ENCODE peak calls at places on chromosomes 3 and 15, in seven cellular contexts. N, P, A, X, B, S and F are unnamed samples.

GRCh38 chr3:183155499-183155898 is 7.0 kb downstream of the LAMP3 start:
- DNase-seq in N (no peak), P (no peak), A (no peak), X (no peak), B (no peak), S (no peak), F (no peak)

GRCh38 chr3:127484601-127485388 is 105.7 kb downstream of the TPRA1 start:
- DNase-seq in N (no peak), P (no peak), A (no peak), X (peak), B (no peak), S (no peak), F (no peak)

GRCh38 chr3:32238816-32239637 is 547 bp downstream of the CMTM8 start:
- DNase-seq in N (peak), P (no peak), A (peak), X (peak), B (peak), S (peak), F (peak)

GRCh38 chr3:138125548-138126221 is 6.5 kb downstream of the A4GNT start:
- DNase-seq in N (peak), P (no peak), A (no peak), X (no peak), B (no peak), S (no peak), F (no peak)

GRCh38 chr3:186643493-186643892 is 3.3 kb downstream of the FETUB start:
- DNase-seq in N (no peak), P (no peak), A (no peak), X (no peak), B (no peak), S (no peak), F (no peak)

GRCh38 chr3:5563537-5564277 is 376.2 kb downstream of the EDEM1 start:
- DNase-seq in N (no peak), P (no peak), A (no peak), X (no peak), B (no peak), S (no peak), F (no peak)

GRCh38 chr3:124552224-124552623 is 178.0 kb upstream of the UMPS start:
- DNase-seq in N (no peak), P (no peak), A (no peak), X (no peak), B (peak), S (no peak), F (no peak)

GRCh38 chr15:35979608-35980007 is 433.6 kb upstream of the DPH6 start:
- DNase-seq in N (no peak), P (no peak), A (no peak), X (no peak), B (no peak), S (no peak), F (no peak)

GRCh38 chr3:157104928-157105652 is 54.9 kb downstream of the CCNL1 start:
- DNase-seq in N (no peak), P (no peak), A (no peak), X (peak), B (no peak), S (no peak), F (no peak)

GRCh38 chr3:21216598-21216997 is 534.4 kb downstream of the ZNF385D start:
- DNase-seq in N (peak), P (no peak), A (no peak), X (no peak), B (no peak), S (no peak), F (no peak)
- TF ChIP-seq CTCF in N (peak), P (peak), A (no peak), X (peak), B (no peak), S (no peak), F (peak)

GRCh38 chr3:133169669-133170068 is 131.5 kb downstream of the TMEM108 start:
- DNase-seq in N (no peak), P (no peak), A (no peak), X (no peak), B (no peak), S (no peak), F (no peak)

GRCh38 chr3:133167340-133168024 is 129.3 kb downstream of the TMEM108 start:
- DNase-seq in N (no peak), P (no peak), A (no peak), X (no peak), B (no peak), S (no peak), F (no peak)

GRCh38 chr3:133162906-133163305 is 124.7 kb downstream of the TMEM108 start:
- DNase-seq in N (no peak), P (no peak), A (no peak), X (no peak), B (no peak), S (no peak), F (no peak)

DNA sequence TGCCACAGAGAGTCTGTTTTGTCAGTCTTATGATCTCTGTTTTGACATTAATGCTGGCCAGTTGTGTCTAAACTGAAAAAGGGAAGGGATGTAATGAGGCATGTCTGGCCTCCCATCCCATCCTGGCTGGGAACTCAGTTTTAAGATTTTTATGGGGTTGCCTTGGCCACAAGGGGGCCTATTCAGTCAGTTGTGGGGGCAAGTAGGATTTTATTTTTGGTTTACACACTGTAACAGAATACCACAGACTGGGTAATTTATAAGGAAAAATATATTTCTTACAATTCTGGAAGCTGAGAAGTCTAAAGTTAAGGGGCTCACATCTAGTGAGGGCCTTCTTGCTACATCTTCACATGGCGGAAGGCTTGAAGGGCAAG is 129.8 kb downstream of the TMEM108 start:
- DNase-seq in N (no peak), P (no peak), A (no peak), X (no peak), B (no peak), S (no peak), F (no peak)
- TF ChIP-seq CTCF in N (no peak), P (no peak), A (no peak), X (peak), B (no peak), S (no peak), F (no peak)

GRCh38 chr15:100735654-100736053 is 133.3 kb downstream of the ASB7 start:
- DNase-seq in N (no peak), P (no peak), A (no peak), X (no peak), B (no peak), S (no peak), F (no peak)

GRCh38 chr15:100733088-100733487 is 130.7 kb downstream of the ASB7 start:
- DNase-seq in N (peak), P (peak), A (no peak), X (no peak), B (no peak), S (no peak), F (no peak)

GRCh38 chr15:100732359-100733055 is 130.1 kb downstream of the ASB7 start:
- DNase-seq in N (no peak), P (no peak), A (no peak), X (no peak), B (no peak), S (no peak), F (no peak)

GRCh38 chr15:100734606-100735005 is 132.2 kb downstream of the ASB7 start:
- DNase-seq in N (no peak), P (no peak), A (no peak), X (no peak), B (no peak), S (no peak), F (no peak)

GRCh38 chr15:100733786-100734185 is 131.4 kb downstream of the ASB7 start:
- DNase-seq in N (peak), P (no peak), A (no peak), X (no peak), B (no peak), S (no peak), F (no peak)
- TF ChIP-seq CTCF in N (no peak), P (no peak), A (no peak), X (no peak), B (no peak), S (no peak), F (no peak)

DNA sequence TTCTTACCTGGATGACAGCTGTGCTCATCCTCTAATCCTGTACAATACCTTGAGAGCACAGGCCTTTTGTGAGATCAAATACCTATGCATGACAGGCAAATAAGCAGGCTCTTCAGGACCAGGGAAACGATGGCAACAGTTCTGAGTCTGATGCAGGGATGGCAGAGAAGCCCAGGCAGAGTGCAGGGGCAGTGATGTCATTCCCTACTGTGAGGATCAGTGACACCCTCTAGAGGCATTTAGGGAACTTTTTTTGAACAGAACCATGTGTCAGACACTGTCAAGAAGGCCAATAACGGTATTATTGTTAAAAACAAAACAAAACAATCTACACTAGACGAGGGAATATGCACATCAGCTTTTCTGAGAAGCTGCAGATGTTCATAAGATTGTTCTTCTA is 314.8 kb upstream of the CTDSPL start:
- DNase-seq in N (peak), P (no peak), A (no peak), X (no peak), B (peak), S (no peak), F (no peak)
- TF ChIP-seq CTCF in N (peak), P (peak), A (no peak), X (peak), B (no peak), S (peak), F (no peak)

GRCh38 chr3:129121016-129121791 is 400 bp downstream of the RAB43 start:
- DNase-seq in N (peak), P (peak), A (no peak), X (no peak), B (no peak), S (no peak), F (no peak)

GRCh38 chr3:129118745-129119144 is 2.9 kb downstream of the RAB43 start:
- DNase-seq in N (no peak), P (no peak), A (peak), X (no peak), B (no peak), S (no peak), F (no peak)

GRCh38 chr3:129119365-129120100 is 2.1 kb downstream of the RAB43 start:
- DNase-seq in N (no peak), P (no peak), A (peak), X (no peak), B (no peak), S (no peak), F (no peak)

GRCh38 chr3:129121792-129122696 is at the start of gene RAB43:
- DNase-seq in N (peak), P (peak), A (peak), X (peak), B (peak), S (peak), F (peak)

GRCh38 chr3:129120254-129121004 is 1.2 kb downstream of the RAB43 start:
- DNase-seq in N (peak), P (peak), A (peak), X (peak), B (peak), S (peak), F (no peak)
- TF ChIP-seq CTCF in N (peak), P (peak), A (peak), X (peak), B (no peak), S (no peak), F (no peak)